ENCODE peak calls at places on chromosome 19, in nine cellular contexts. One of them, this sample, is unnamed.

GRCh38 chr19:49331616-49332055 is 3.6 kb upstream of the CD37 start:
- DNase-seq in HCT116: peak
- DNase-seq in body of pancreas: peak
- DNase-seq in uterus: no peak
- DNase-seq in right lobe of liver: peak
- DNase-seq in transverse colon: no peak
- DNase-seq in sigmoid colon: no peak
- DNase-seq in adrenal gland: peak
- DNase-seq in ovary: no peak
- DNase-seq in this sample: peak

GRCh38 chr19:11821474-11821873 is 7.4 kb downstream of the ZNF440 start:
- DNase-seq in transverse colon: no peak
- DNase-seq in adrenal gland: no peak
- DNase-seq in ovary: no peak
- DNase-seq in uterus: no peak
- DNase-seq in right lobe of liver: no peak
- DNase-seq in sigmoid colon: no peak
- DNase-seq in body of pancreas: no peak
- DNase-seq in HCT116: no peak
- DNase-seq in this sample: no peak

GRCh38 chr19:13758795-13759194 is 5.5 kb upstream of the MRI1 start:
- DNase-seq in body of pancreas: no peak
- DNase-seq in HCT116: no peak
- DNase-seq in transverse colon: no peak
- DNase-seq in adrenal gland: no peak
- DNase-seq in ovary: no peak
- DNase-seq in sigmoid colon: no peak
- DNase-seq in uterus: no peak
- DNase-seq in right lobe of liver: no peak
- DNase-seq in this sample: no peak

GRCh38 chr19:14080887-14081796 is 4.4 kb downstream of the C19orf67 start:
- DNase-seq in sigmoid colon: peak
- DNase-seq in adrenal gland: peak
- DNase-seq in HCT116: peak
- DNase-seq in body of pancreas: peak
- DNase-seq in right lobe of liver: peak
- DNase-seq in ovary: peak
- DNase-seq in uterus: peak
- DNase-seq in transverse colon: peak
- DNase-seq in this sample: peak

GRCh38 chr19:44925114-44925891 is 10.9 kb downstream of the APOC1 start:
- DNase-seq in transverse colon: peak
- DNase-seq in right lobe of liver: peak
- DNase-seq in adrenal gland: peak
- DNase-seq in body of pancreas: peak
- DNase-seq in ovary: peak
- DNase-seq in uterus: peak
- DNase-seq in HCT116: no peak
- DNase-seq in sigmoid colon: peak
- DNase-seq in this sample: peak

GRCh38 chr19:30559446-30559845 is 187.3 kb downstream of the ZNF536 start:
- DNase-seq in sigmoid colon: no peak
- DNase-seq in body of pancreas: no peak
- DNase-seq in adrenal gland: no peak
- DNase-seq in right lobe of liver: no peak
- DNase-seq in HCT116: no peak
- DNase-seq in ovary: no peak
- DNase-seq in transverse colon: no peak
- DNase-seq in uterus: no peak
- DNase-seq in this sample: no peak

GRCh38 chr19:49912965-49913685 is 15.9 kb upstream of the ATF5 start:
- DNase-seq in sigmoid colon: no peak
- DNase-seq in transverse colon: no peak
- DNase-seq in ovary: peak
- DNase-seq in uterus: no peak
- DNase-seq in adrenal gland: no peak
- DNase-seq in HCT116: no peak
- DNase-seq in right lobe of liver: no peak
- DNase-seq in body of pancreas: no peak
- DNase-seq in this sample: peak

GRCh38 chr19:7680606-7681335 is at the start of gene TRAPPC5:
- DNase-seq in uterus: peak
- DNase-seq in HCT116: peak
- DNase-seq in body of pancreas: peak
- DNase-seq in ovary: peak
- DNase-seq in right lobe of liver: peak
- DNase-seq in sigmoid colon: peak
- DNase-seq in transverse colon: peak
- DNase-seq in adrenal gland: peak
- DNase-seq in this sample: peak

GRCh38 chr19:6412111-6412999 is 12.3 kb downstream of the KHSRP start:
- DNase-seq in right lobe of liver: no peak
- DNase-seq in adrenal gland: no peak
- DNase-seq in transverse colon: peak
- DNase-seq in ovary: peak
- DNase-seq in body of pancreas: peak
- DNase-seq in sigmoid colon: peak
- DNase-seq in HCT116: peak
- DNase-seq in uterus: no peak
- DNase-seq in this sample: peak

GRCh38 chr19:56637976-56638555 is 4.9 kb upstream of the SMIM17 start:
- DNase-seq in uterus: peak
- DNase-seq in ovary: peak
- DNase-seq in transverse colon: no peak
- DNase-seq in body of pancreas: peak
- DNase-seq in adrenal gland: peak
- DNase-seq in sigmoid colon: no peak
- DNase-seq in HCT116: no peak
- DNase-seq in right lobe of liver: peak
- DNase-seq in this sample: peak

GRCh38 chr19:17234911-17235617 is 9.0 kb downstream of the OCEL1 start:
- DNase-seq in HCT116: no peak
- DNase-seq in adrenal gland: peak
- DNase-seq in ovary: no peak
- DNase-seq in right lobe of liver: peak
- DNase-seq in sigmoid colon: peak
- DNase-seq in uterus: peak
- DNase-seq in body of pancreas: peak
- DNase-seq in transverse colon: peak
- DNase-seq in this sample: peak

GRCh38 chr19:16198363-16198636 is 589 bp downstream of the AP1M1 start:
- DNase-seq in uterus: no peak
- DNase-seq in adrenal gland: no peak
- DNase-seq in sigmoid colon: no peak
- DNase-seq in right lobe of liver: no peak
- DNase-seq in HCT116: no peak
- DNase-seq in body of pancreas: no peak
- DNase-seq in ovary: no peak
- DNase-seq in transverse colon: peak
- DNase-seq in this sample: no peak

GRCh38 chr19:16161848-16162247 is 11.5 kb downstream of the CIB3 start:
- DNase-seq in sigmoid colon: no peak
- DNase-seq in ovary: no peak
- DNase-seq in body of pancreas: no peak
- DNase-seq in HCT116: peak
- DNase-seq in adrenal gland: no peak
- DNase-seq in transverse colon: no peak
- DNase-seq in uterus: no peak
- DNase-seq in right lobe of liver: no peak
- DNase-seq in this sample: no peak

GRCh38 chr19:17333611-17334413 is 843 bp downstream of the ANO8 start:
- DNase-seq in sigmoid colon: no peak
- DNase-seq in ovary: no peak
- DNase-seq in adrenal gland: peak
- DNase-seq in uterus: no peak
- DNase-seq in body of pancreas: peak
- DNase-seq in transverse colon: peak
- DNase-seq in right lobe of liver: no peak
- DNase-seq in HCT116: peak
- DNase-seq in this sample: no peak

DNA sequence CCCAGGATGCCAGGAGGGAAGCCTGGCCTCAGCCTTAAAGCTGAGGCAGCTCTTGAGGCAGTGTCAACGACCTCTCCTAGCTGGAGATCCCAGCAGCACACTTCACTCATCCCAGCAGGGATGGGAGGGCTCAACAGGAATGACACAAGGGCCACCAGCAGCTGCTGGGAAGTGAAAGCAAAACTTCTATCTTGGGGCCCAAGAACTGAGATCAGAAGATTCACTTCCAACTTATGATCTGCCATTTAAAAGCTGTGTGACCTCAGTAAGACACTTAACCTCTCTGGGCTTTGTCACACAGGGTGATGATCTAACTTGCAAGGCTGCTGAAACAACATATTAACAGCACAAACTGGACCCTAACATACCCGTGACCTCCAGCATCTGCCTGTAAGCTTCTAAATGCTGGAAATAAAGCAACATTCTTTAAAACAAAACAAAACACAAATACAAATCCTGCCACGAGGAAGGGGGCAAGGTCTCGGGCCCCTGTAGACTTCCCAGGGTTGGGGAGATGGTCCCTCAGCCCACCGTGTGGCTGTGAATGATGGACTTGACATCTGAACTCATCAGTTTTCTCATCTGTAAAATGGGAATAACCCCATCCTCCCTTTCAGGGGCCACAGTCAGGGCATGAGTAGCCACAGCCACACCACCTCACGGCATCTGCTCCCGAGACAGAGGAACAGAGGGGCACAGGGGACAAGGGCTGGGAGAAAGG is 22.7 kb downstream of the ELL start:
- DNase-seq in uterus: no peak
- DNase-seq in ovary: no peak
- DNase-seq in sigmoid colon: no peak
- DNase-seq in HCT116: no peak
- DNase-seq in right lobe of liver: no peak
- DNase-seq in transverse colon: no peak
- DNase-seq in body of pancreas: no peak
- DNase-seq in adrenal gland: no peak
- DNase-seq in this sample: no peak
- H3K27ac ChIP-seq in uterus: no peak
- H3K27ac ChIP-seq in ovary: no peak
- H3K27ac ChIP-seq in sigmoid colon: peak
- H3K27ac ChIP-seq in HCT116: no peak
- H3K27ac ChIP-seq in right lobe of liver: peak
- H3K27ac ChIP-seq in transverse colon: peak
- H3K27ac ChIP-seq in body of pancreas: no peak
- H3K27ac ChIP-seq in adrenal gland: peak
- H3K27ac ChIP-seq in this sample: no peak

DNA sequence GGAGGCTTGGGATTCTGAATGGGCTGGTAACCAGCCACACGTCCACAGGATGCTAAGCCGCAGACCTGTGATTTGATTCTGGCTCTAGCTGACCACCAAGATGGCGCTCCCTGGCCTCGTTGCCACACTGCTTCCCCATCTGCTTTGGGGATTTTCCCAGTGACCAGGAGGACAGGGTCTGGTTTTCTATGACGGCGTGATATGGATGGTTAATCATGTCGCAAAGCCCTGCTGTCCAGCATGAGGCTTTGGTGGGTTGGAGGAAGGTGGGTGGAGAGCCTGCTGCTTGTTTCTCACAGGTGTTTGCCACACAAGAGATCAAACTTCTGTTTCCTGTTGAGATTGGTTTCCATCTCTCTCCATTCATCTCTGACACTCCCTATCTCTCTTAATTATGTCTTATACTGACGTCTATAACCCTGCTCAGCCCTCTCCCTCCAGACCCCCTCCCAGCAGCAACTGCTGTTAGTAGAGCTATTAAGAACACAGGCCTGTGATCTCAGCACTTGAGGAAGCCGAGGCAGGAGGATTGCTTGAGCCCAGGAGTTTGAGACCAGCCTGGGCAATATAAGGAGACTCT is 102.7 kb downstream of the SIPA1L3 start:
- DNase-seq in adrenal gland: no peak
- DNase-seq in uterus: no peak
- DNase-seq in sigmoid colon: no peak
- DNase-seq in body of pancreas: no peak
- DNase-seq in HCT116: no peak
- DNase-seq in right lobe of liver: no peak
- DNase-seq in transverse colon: no peak
- DNase-seq in ovary: no peak
- DNase-seq in this sample: no peak
- TF ChIP-seq POLR2A in adrenal gland: no peak
- TF ChIP-seq POLR2A in uterus: no peak
- TF ChIP-seq POLR2A in sigmoid colon: no peak
- TF ChIP-seq POLR2A in body of pancreas: no peak
- TF ChIP-seq POLR2A in HCT116: no peak
- TF ChIP-seq POLR2A in right lobe of liver: no peak
- TF ChIP-seq POLR2A in transverse colon: no peak
- TF ChIP-seq POLR2A in ovary: no peak
- TF ChIP-seq POLR2A in this sample: no peak

GRCh38 chr19:48006762-48007161 is 12.3 kb downstream of the ELSPBP1 start:
- DNase-seq in right lobe of liver: no peak
- DNase-seq in ovary: no peak
- DNase-seq in HCT116: peak
- DNase-seq in sigmoid colon: no peak
- DNase-seq in body of pancreas: no peak
- DNase-seq in adrenal gland: no peak
- DNase-seq in transverse colon: no peak
- DNase-seq in uterus: no peak
- DNase-seq in this sample: peak
- TF ChIP-seq CTCF in right lobe of liver: no peak
- TF ChIP-seq CTCF in ovary: no peak
- TF ChIP-seq CTCF in HCT116: no peak
- TF ChIP-seq CTCF in sigmoid colon: no peak
- TF ChIP-seq CTCF in body of pancreas: no peak
- TF ChIP-seq CTCF in adrenal gland: no peak
- TF ChIP-seq CTCF in transverse colon: no peak
- TF ChIP-seq CTCF in uterus: no peak
- TF ChIP-seq CTCF in this sample: peak

GRCh38 chr19:46297700-46298476 is 1.0 kb downstream of the HIF3A start:
- DNase-seq in transverse colon: peak
- DNase-seq in sigmoid colon: peak
- DNase-seq in adrenal gland: peak
- DNase-seq in body of pancreas: peak
- DNase-seq in right lobe of liver: no peak
- DNase-seq in ovary: peak
- DNase-seq in uterus: peak
- DNase-seq in HCT116: no peak
- DNase-seq in this sample: peak
- H3K27ac ChIP-seq in transverse colon: peak
- H3K27ac ChIP-seq in sigmoid colon: peak
- H3K27ac ChIP-seq in adrenal gland: peak
- H3K27ac ChIP-seq in body of pancreas: peak
- H3K27ac ChIP-seq in right lobe of liver: no peak
- H3K27ac ChIP-seq in ovary: peak
- H3K27ac ChIP-seq in uterus: peak
- H3K27ac ChIP-seq in HCT116: no peak
- H3K27ac ChIP-seq in this sample: peak

DNA sequence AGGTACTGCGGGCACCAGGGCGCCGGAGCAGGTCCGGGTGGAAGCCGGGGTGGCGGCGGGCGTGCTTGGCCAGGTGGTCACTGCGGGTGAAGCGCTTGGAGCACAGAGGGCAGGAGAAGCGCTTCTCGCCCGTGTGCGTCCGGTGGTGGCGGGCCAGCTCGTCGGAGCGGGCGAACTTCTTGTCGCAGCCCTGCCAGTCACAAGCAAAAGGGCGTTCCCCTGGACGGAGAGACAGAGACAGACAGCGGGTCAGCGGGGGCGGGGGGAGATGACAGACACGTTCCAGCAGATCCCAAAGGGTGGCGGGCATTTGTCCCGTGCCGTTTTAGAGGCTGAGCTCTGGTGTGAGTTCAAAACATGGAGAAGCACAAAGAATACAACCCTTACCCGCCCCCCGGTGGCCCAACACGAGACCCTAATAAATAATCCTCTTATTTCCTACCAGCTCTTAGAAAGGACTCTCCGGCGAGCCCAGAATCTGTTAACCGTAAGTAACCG is 6.3 kb upstream of the REXO1 start:
- DNase-seq in sigmoid colon: peak
- DNase-seq in HCT116: no peak
- DNase-seq in body of pancreas: no peak
- DNase-seq in ovary: no peak
- DNase-seq in uterus: no peak
- DNase-seq in transverse colon: peak
- DNase-seq in right lobe of liver: peak
- DNase-seq in adrenal gland: peak
- DNase-seq in this sample: no peak
- TF ChIP-seq POLR2A in sigmoid colon: no peak
- TF ChIP-seq POLR2A in HCT116: no peak
- TF ChIP-seq POLR2A in body of pancreas: no peak
- TF ChIP-seq POLR2A in ovary: no peak
- TF ChIP-seq POLR2A in uterus: no peak
- TF ChIP-seq POLR2A in transverse colon: no peak
- TF ChIP-seq POLR2A in right lobe of liver: no peak
- TF ChIP-seq POLR2A in adrenal gland: peak
- TF ChIP-seq POLR2A in this sample: no peak